ENCODE peak calls at places on chromosomes 2 and 18, in ten cellular contexts. N is GM12892; P is activated CD4-positive, alpha-beta T cell treated with anti-CD3 and anti-CD28 coated beads for 48 hours; X is heart left ventricle; S is K562; A is GM13977; D is immature natural killer cell; G is GM12865; M is progenitor cell of endocrine pancreas; Y is AML-193. R is an unnamed sample.

GRCh38 chr2:88055049-88055435 is 541 bp downstream of the KRCC1 start:
- DNase-seq in N (peak), P (no peak), X (no peak), S (peak), A (no peak), D (no peak), G (no peak), M (no peak), Y (peak), R (no peak)

GRCh38 chr2:101830555-101830954 is 133.0 kb downstream of the MAP4K4 start:
- DNase-seq in N (no peak), P (peak), X (no peak), S (no peak), A (peak), D (no peak), G (peak), M (no peak), Y (no peak), R (no peak)

GRCh38 chr18:6949800-6950586 is 167.6 kb downstream of the LAMA1 start:
- DNase-seq in N (no peak), P (no peak), X (no peak), S (no peak), A (no peak), D (no peak), G (no peak), M (no peak), Y (no peak), R (no peak)

GRCh38 chr2:157895531-157895930 is 19.4 kb upstream of the ACVR1 start:
- DNase-seq in N (no peak), P (peak), X (no peak), S (no peak), A (no peak), D (no peak), G (no peak), M (no peak), Y (no peak), R (no peak)

GRCh38 chr2:218839430-218839829 is 7.8 kb upstream of the PRKAG3 start:
- DNase-seq in N (no peak), P (no peak), X (no peak), S (no peak), A (no peak), D (no peak), G (no peak), M (no peak), Y (peak), R (no peak)

GRCh38 chr2:14134737-14135136 is 497.8 kb upstream of the LRATD1 start:
- DNase-seq in N (no peak), P (no peak), X (no peak), S (no peak), A (no peak), D (no peak), G (no peak), M (no peak), Y (no peak), R (no peak)

GRCh38 chr2:207960090-207960489 is 65.2 kb downstream of the PLEKHM3 start:
- DNase-seq in N (no peak), P (no peak), X (no peak), S (peak), A (no peak), D (no peak), G (no peak), M (no peak), Y (no peak), R (no peak)

GRCh38 chr2:204901591-204901990 is 356.3 kb downstream of the PARD3B start:
- DNase-seq in N (no peak), P (no peak), X (no peak), S (no peak), A (no peak), D (no peak), G (no peak), M (no peak), Y (no peak), R (no peak)

GRCh38 chr2:219769044-219770030 is 141.9 kb downstream of the SLC4A3 start:
- DNase-seq in N (no peak), P (no peak), X (peak), S (no peak), A (no peak), D (no peak), G (no peak), M (no peak), Y (no peak), R (no peak)

GRCh38 chr2:124482551-124482950 is 457.5 kb downstream of the CNTNAP5 start:
- DNase-seq in N (no peak), P (no peak), X (no peak), S (no peak), A (no peak), D (no peak), G (no peak), M (no peak), Y (no peak), R (no peak)

GRCh38 chr2:68536000-68536399 is 68.6 kb downstream of the APLF start:
- DNase-seq in N (no peak), P (no peak), X (no peak), S (peak), A (no peak), D (no peak), G (no peak), M (no peak), Y (peak), R (no peak)

GRCh38 chr18:36376361-36376760 is 78.8 kb downstream of the FHOD3 start:
- DNase-seq in N (no peak), P (no peak), X (no peak), S (no peak), A (no peak), D (no peak), G (peak), M (no peak), Y (no peak), R (no peak)

GRCh38 chr2:16093639-16094447 is 153.5 kb downstream of the MYCN start:
- DNase-seq in N (no peak), P (no peak), X (no peak), S (no peak), A (no peak), D (no peak), G (no peak), M (no peak), Y (no peak), R (no peak)

GRCh38 chr18:48017625-48018024 is 87.2 kb upstream of the SMAD2 start:
- DNase-seq in N (no peak), P (no peak), X (no peak), S (no peak), A (no peak), D (no peak), G (no peak), M (no peak), Y (no peak), R (no peak)

GRCh38 chr2:46164581-46165301 is 132.5 kb upstream of the EPAS1 start:
- DNase-seq in N (no peak), P (no peak), X (peak), S (no peak), A (no peak), D (no peak), G (no peak), M (no peak), Y (no peak), R (no peak)

GRCh38 chr18:2425426-2426317 is 145.6 kb downstream of the METTL4 start:
- DNase-seq in N (no peak), P (no peak), X (no peak), S (no peak), A (no peak), D (no peak), G (no peak), M (no peak), Y (no peak), R (no peak)

GRCh38 chr2:120605231-120605935 is 130.3 kb upstream of the GLI2 start:
- DNase-seq in N (no peak), P (no peak), X (no peak), S (no peak), A (no peak), D (no peak), G (no peak), M (peak), Y (no peak), R (no peak)

GRCh38 chr2:105804266-105804665 is 59.6 kb downstream of the NCK2 start:
- DNase-seq in N (no peak), P (no peak), X (no peak), S (no peak), A (no peak), D (no peak), G (no peak), M (no peak), Y (no peak), R (no peak)

R was measured in 8988T.